ENCODE peak calls at places on chromosomes 5 and 9, in six cellular contexts. N, Z, G, L, I and B are unnamed samples.

GRCh38 chr5:10892135-10892910 is 131.3 kb upstream of the DAP start:
- DNase-seq in N (no peak), Z (no peak), G (no peak), L (no peak), I (no peak), B (no peak)

GRCh38 chr9:78397045-78397843 is 100.3 kb downstream of the PSAT1 start:
- DNase-seq in N (no peak), Z (no peak), G (no peak), L (no peak), I (no peak), B (no peak)

GRCh38 chr9:129897263-129897662 is 62.0 kb downstream of the USP20 start:
- DNase-seq in N (no peak), Z (no peak), G (no peak), L (no peak), I (no peak), B (no peak)

GRCh38 chr9:105296889-105297288 is 52.4 kb downstream of the SLC44A1 start:
- DNase-seq in N (peak; percentile 85), Z (peak; percentile 95), G (no peak), L (no peak), I (no peak), B (no peak)

GRCh38 chr5:68067353-68067752 is 148.2 kb upstream of the PIK3R1 start:
- DNase-seq in N (peak; percentile 30), Z (no peak), G (no peak), L (no peak), I (no peak), B (no peak)

GRCh38 chr5:9869616-9870288 is 239.6 kb upstream of the TAS2R1 start:
- DNase-seq in N (peak; percentile 56), Z (peak; percentile 39), G (no peak), L (no peak), I (no peak), B (no peak)

GRCh38 chr5:124935060-124935459 is 188.6 kb upstream of the ZNF608 start:
- DNase-seq in N (no peak), Z (no peak), G (peak; percentile 63), L (no peak), I (no peak), B (no peak)

GRCh38 chr5:135602882-135603721 is 24.3 kb upstream of the CXCL14 start:
- DNase-seq in N (no peak), Z (no peak), G (no peak), L (no peak), I (no peak), B (no peak)

GRCh38 chr9:123048748-123049147 is 15.3 kb downstream of the GPR21 start:
- DNase-seq in N (peak; percentile 74), Z (no peak), G (no peak), L (no peak), I (no peak), B (no peak)
- H3K4me1 ChIP-seq in N (no peaks in the 10 kb centered on the region), Z (no peaks in the 10 kb centered on the region), G (peaks cover 16% of the 10 kb centered on the region), L (peaks cover 27% of the 10 kb centered on the region), I (no peaks in the 10 kb centered on the region), B (peaks cover 10% of the 10 kb centered on the region)

DNA sequence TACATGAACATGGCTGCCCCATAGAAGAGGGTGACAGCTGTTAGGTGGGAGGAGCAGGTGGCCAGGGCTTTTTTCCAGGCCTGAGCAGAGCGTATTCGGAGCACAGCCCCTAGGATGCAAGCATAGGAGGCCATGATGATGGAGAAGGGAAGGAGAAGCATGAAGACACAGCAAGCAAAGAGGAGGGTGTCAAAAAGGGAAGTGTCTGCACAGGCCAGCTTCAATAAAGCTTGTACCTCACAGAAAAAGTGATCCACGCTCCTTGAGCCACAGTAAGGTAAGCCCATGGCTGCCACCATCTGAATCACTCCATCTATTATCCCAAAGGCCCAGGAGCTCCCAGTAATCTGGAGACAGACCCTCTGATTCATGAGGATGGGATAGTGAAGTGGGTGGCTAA is 6.4 kb downstream of the OR2V1 start:
- DNase-seq in N (no peak), Z (no peak), G (no peak), L (no peak), I (no peak), B (no peak)
- TF ChIP-seq CTCF in N (no peak), Z (no peak), G (no peak), L (no peak), I (no peak), B (no peak)

DNA sequence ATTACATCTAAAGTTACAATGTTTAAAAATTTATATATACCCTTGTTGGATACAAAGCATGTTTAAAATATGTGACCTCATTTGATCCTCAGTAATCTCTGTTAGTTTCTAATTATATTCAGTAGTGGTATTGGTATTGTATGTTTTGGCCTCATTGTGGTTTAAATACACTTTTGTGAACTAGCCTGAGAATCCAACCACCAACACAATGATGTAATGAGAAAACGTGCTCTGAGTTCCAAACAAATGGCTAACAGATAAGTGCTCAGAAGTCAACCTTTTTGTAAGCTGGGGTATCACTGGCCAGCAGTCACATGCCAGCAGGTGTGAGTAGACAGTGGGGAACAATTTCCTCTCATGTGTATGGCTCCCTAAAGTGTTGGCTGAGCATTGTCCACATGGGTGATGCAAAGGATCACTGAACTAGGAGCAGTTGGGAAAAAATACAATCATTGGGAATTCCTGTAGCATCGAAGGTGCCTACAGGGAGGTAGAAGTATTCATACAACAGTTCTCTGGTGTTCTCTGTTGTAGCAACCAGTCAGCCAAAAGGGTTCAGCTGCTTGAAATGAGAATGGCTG is 56.1 kb downstream of the DOCK8 start:
- DNase-seq in N (no peak), Z (no peak), G (no peak), L (no peak), I (no peak), B (no peak)
- H3K4me1 ChIP-seq in N (no peaks in the 10 kb centered on the region), Z (no peaks in the 10 kb centered on the region), G (no peaks in the 10 kb centered on the region), L (no peaks in the 10 kb centered on the region), I (no peaks in the 10 kb centered on the region), B (no peaks in the 10 kb centered on the region)

DNA sequence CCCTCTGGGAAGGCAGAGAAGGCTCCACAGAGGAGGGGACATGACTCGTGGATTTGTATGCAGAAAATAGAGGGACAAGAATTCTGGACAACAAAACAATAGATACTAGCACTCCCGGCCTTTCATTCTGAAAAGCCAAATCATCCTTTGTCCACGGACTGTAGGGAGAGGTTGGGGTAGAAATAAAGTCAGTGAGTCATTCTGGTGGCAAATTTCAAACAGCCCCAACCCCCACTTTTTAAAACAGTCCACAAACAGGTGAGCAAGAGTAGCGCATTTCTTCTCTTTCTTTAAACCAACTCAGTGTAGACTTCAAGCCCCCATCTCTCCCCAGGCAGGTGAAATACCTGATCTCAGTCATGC is 56.1 kb downstream of the PTPDC1 start:
- DNase-seq in N (no peak), Z (no peak), G (no peak), L (no peak), I (no peak), B (no peak)
- TF ChIP-seq CTCF in N (no peak), Z (no peak), G (no peak), L (no peak), I (no peak), B (no peak)

GRCh38 chr9:133131506-133131905 is 10.5 kb upstream of the RALGDS start:
- DNase-seq in N (no peak), Z (peak; percentile 9), G (no peak), L (no peak), I (peak; percentile 25), B (peak; percentile 7)

GRCh38 chr9:133130721-133131244 is 9.7 kb upstream of the RALGDS start:
- DNase-seq in N (no peak), Z (no peak), G (peak; percentile 83), L (no peak), I (peak; percentile 39), B (peak; percentile 84)

GRCh38 chr9:133128152-133128551 is 7.1 kb upstream of the RALGDS start:
- DNase-seq in N (no peak), Z (no peak), G (no peak), L (no peak), I (peak; percentile 42), B (peak; percentile 4)

GRCh38 chr9:133127340-133127981 is 6.4 kb upstream of the RALGDS start:
- DNase-seq in N (no peak), Z (peak; percentile 69), G (no peak), L (peak; percentile 73), I (peak; percentile 90), B (peak; percentile 83)

DNA sequence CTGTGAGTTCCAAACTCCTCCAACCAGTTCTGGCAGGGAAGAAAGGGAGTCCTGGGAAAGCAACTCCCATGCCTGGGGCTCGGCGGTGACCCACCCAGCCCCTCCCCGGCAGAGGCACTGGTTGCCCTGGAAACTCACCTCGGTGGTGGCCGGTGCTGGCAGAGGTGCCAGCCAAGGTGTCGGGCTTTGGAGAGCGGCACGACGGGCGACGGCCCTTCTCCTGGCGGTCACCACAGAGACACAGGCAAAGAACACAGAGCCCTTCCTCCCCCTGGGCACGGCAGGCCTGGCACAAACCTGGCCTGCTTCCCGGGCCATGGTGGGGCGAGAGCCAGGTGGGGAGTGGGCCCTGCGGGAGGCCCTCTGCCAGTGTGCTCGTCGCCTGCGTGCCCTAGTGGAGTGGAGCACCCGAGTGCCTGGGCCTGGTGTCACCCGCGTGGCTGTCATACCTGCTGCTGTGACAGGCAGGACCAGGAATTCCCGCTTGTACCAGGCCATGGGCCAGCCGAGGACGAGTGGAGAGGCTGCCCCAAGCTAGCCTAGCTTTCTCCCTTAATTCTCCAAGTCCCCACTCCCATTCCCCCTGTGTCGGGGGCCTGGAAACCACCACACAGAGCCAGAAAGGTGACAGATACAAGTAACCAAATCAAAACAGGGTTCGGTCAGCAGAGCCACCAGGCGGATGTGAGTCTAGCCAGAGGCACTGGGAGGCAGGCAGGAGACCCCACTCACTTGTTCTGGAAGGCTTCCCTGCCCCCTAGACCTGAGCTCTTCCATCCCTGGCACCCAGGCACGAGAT is 8.2 kb upstream of the RALGDS start:
- DNase-seq in N (no peak), Z (peak; percentile 75), G (no peak), L (no peak), I (peak; percentile 73), B (peak; percentile 33)
- H3K4me1 ChIP-seq in N (peaks cover 25% of the 10 kb centered on the region), Z (peaks cover 45% of the 10 kb centered on the region), G (peaks cover 78% of the 10 kb centered on the region), L (peaks cover 71% of the 10 kb centered on the region), I (peaks cover 31% of the 10 kb centered on the region), B (peaks cover 42% of the 10 kb centered on the region)